ENCODE peak calls at places on chromosome 13, in six cellular contexts. H, O, P, W, A and V are unnamed samples.

GRCh38 chr13:96025283-96025682 is 27.9 kb downstream of the UGGT2 start:
- DNase-seq in P (no peak), H (no peak), W (no peak), A (peak; percentile 28), O (no peak), V (no peak)

GRCh38 chr13:91468301-91468700 is 69.9 kb downstream of the GPC5 start:
- DNase-seq in O (no peak), A (peak; percentile 77), P (peak; percentile 6), W (no peak), H (no peak), V (no peak)

GRCh38 chr13:30700364-30700763 is 35.0 kb upstream of the ALOX5AP start:
- DNase-seq in H (no peak), O (no peak), W (no peak), A (no peak), P (no peak), V (no peak)

GRCh38 chr13:70108276-70108845 is at the start of gene KLHL1:
- DNase-seq in W (no peak), H (no peak), O (no peak), A (no peak), P (no peak), V (no peak)

GRCh38 chr13:49308977-49309408 is 61.3 kb downstream of the CDADC1 start:
- DNase-seq in H (no peak), W (no peak), P (no peak), O (no peak), A (no peak), V (no peak)

GRCh38 chr13:48801255-48801654 is 147.5 kb downstream of the CYSLTR2 start:
- DNase-seq in W (no peak), H (no peak), P (no peak), O (no peak), A (no peak), V (no peak)

GRCh38 chr13:112842343-112842856 is 126.6 kb upstream of the MCF2L start:
- DNase-seq in O (peak; percentile 60), A (no peak), P (no peak), H (no peak), W (no peak), V (no peak)

GRCh38 chr13:50080158-50080855 is 65.1 kb downstream of the KCNRG start:
- DNase-seq in W (no peak), P (peak; percentile 42), O (no peak), H (peak; percentile 14), A (peak; percentile 33), V (peak; percentile 70)

GRCh38 chr13:41458939-41459753 is 1.8 kb downstream of the RGCC start:
- DNase-seq in P (peak; percentile 72), H (peak; percentile 73), O (peak; percentile 67), W (no peak), A (peak; percentile 65), V (peak; percentile 41)

GRCh38 chr13:40502236-40502635 is 164.2 kb downstream of the FOXO1 start:
- DNase-seq in P (peak; percentile 32), O (no peak), H (no peak), W (no peak), A (peak; percentile 6), V (no peak)

GRCh38 chr13:23870356-23871146 is 18.6 kb downstream of the MIPEP start:
- DNase-seq in A (no peak), P (no peak), W (no peak), H (no peak), O (no peak), V (no peak)

GRCh38 chr13:111131610-111132009 is 16.5 kb downstream of the ARHGEF7 start:
- DNase-seq in O (no peak), W (no peak), P (no peak), A (no peak), H (no peak), V (no peak)

GRCh38 chr13:80030491-80030890 is 310.4 kb downstream of the SPRY2 start:
- DNase-seq in O (no peak), W (no peak), A (peak; percentile 39), H (no peak), P (no peak), V (no peak)

GRCh38 chr13:21739771-21740170 is 68.9 kb downstream of the FGF9 start:
- DNase-seq in A (no peak), H (no peak), O (no peak), P (no peak), W (no peak), V (no peak)

GRCh38 chr13:102597029-102598015 is 536 bp downstream of the TPP2 start:
- DNase-seq in P (peak; percentile 24), W (no peak), O (peak; percentile 25), A (no peak), H (peak; percentile 35), V (peak; percentile 47)

GRCh38 chr13:108268713-108269112 is 805 bp upstream of the TNFSF13B start:
- DNase-seq in W (no peak), H (no peak), O (no peak), P (no peak), A (no peak), V (no peak)

GRCh38 chr13:26508885-26509284 is 48.6 kb upstream of the WASF3 start:
- DNase-seq in P (no peak), O (no peak), H (no peak), W (no peak), A (peak; percentile 91), V (no peak)

GRCh38 chr13:28650284-28650683 is 8.6 kb upstream of the POMP start:
- DNase-seq in P (peak; percentile 67), A (no peak), H (no peak), W (no peak), O (no peak), V (no peak)

GRCh38 chr13:39263033-39263432 is 224.8 kb downstream of the NHLRC3 start:
- DNase-seq in W (no peak), A (peak; percentile 54), H (peak; percentile 40), O (peak; percentile 61), P (peak; percentile 79), V (no peak)

GRCh38 chr13:102220681-102221228 is 181.1 kb downstream of the FGF14 start:
- DNase-seq in W (no peak), P (no peak), O (no peak), H (no peak), A (peak; percentile 34), V (no peak)

GRCh38 chr13:74306496-74306895 is 172.3 kb upstream of the KLF12 start:
- DNase-seq in H (no peak), W (no peak), P (no peak), A (no peak), O (no peak), V (no peak)

GRCh38 chr13:29754486-29754806 is 96.0 kb downstream of the UBL3 start:
- DNase-seq in P (peak; percentile 76), O (no peak), W (no peak), A (no peak), H (peak; percentile 19), V (no peak)

GRCh38 chr13:66994097-66994496 is 236.0 kb downstream of the PCDH9 start:
- DNase-seq in H (peak; percentile 16), O (peak; percentile 32), W (no peak), P (peak; percentile 3), A (peak; percentile 29), V (no peak)

GRCh38 chr13:41652735-41653361 is 195.5 kb downstream of the RGCC start:
- DNase-seq in H (peak; percentile 4), W (no peak), O (peak; percentile 51), P (peak; percentile 68), A (peak; percentile 56), V (no peak)

GRCh38 chr13:49584771-49585182 is 581 bp downstream of the RCBTB1 start:
- DNase-seq in H (no peak), A (no peak), W (no peak), O (no peak), P (no peak), V (no peak)

GRCh38 chr13:40356011-40356410 is 310.4 kb downstream of the FOXO1 start:
- DNase-seq in A (no peak), W (no peak), H (no peak), O (no peak), P (no peak), V (no peak)

GRCh38 chr13:110108348-110109139 is 198.4 kb downstream of the COL4A1 start:
- DNase-seq in W (no peak), O (peak; percentile 54), P (peak; percentile 83), A (peak; percentile 72), H (no peak), V (no peak)

GRCh38 chr13:66995366-66995663 is 234.8 kb downstream of the PCDH9 start:
- DNase-seq in H (no peak), A (no peak), W (no peak), O (no peak), P (no peak), V (no peak)

GRCh38 chr13:100363351-100363750 is 225.2 kb downstream of the GGACT start:
- DNase-seq in W (no peak), O (no peak), H (no peak), P (no peak), A (no peak), V (no peak)

GRCh38 chr13:44040754-44041100 is 161.0 kb downstream of the LACC1 start:
- DNase-seq in P (no peak), W (no peak), H (no peak), A (peak; percentile 43), O (no peak), V (no peak)

GRCh38 chr13:36536546-36536945 is 104.3 kb downstream of the CCNA1 start:
- DNase-seq in A (no peak), H (no peak), W (no peak), O (no peak), P (no peak), V (no peak)

GRCh38 chr13:77969299-77969698 is 50.7 kb upstream of the EDNRB start:
- DNase-seq in W (no peak), A (no peak), P (peak; percentile 24), H (no peak), O (no peak), V (no peak)

GRCh38 chr13:49620170-49620621 is 8.1 kb upstream of the ARL11 start:
- DNase-seq in A (no peak), H (peak; percentile 13), O (peak; percentile 66), W (no peak), P (peak; percentile 52), V (no peak)

GRCh38 chr13:38897521-38897920 is 93.1 kb downstream of the STOML3 start:
- DNase-seq in A (no peak), W (no peak), O (no peak), H (no peak), P (no peak), V (no peak)

GRCh38 chr13:106151056-106151699 is 384.3 kb downstream of the EFNB2 start:
- DNase-seq in H (no peak), W (no peak), O (no peak), P (peak; percentile 85), A (peak; percentile 99), V (no peak)

GRCh38 chr13:78604782-78605611 is 1.6 kb upstream of the POU4F1 start:
- DNase-seq in H (no peak), O (no peak), A (peak; percentile 40), W (no peak), P (no peak), V (no peak)

GRCh38 chr13:36143768-36144167 is 12.6 kb upstream of the DCLK1 start:
- DNase-seq in O (no peak), A (no peak), P (no peak), W (no peak), H (no peak), V (no peak)